ENCODE peak calls at places on chromosomes 7 and 10, in four cellular contexts. E, B, K and J are unnamed samples.
A peak's percentile ranks its signal among the peaks of the same experiment; 100 is the strongest.

GRCh38 chr10:96996275-96996980 is 164.3 kb downstream of the LCOR start:
- DNase-seq in E (no peak), B (no peak), K (no peak), J (no peak)

GRCh38 chr10:70742537-70743429 is 42.4 kb downstream of the TBATA start:
- DNase-seq in E (no peak), B (no peak), K (peak; percentile 80), J (no peak)

GRCh38 chr10:120828940-120829339 is 22.2 kb upstream of the WDR11 start:
- DNase-seq in E (no peak), B (no peak), K (no peak), J (no peak)

GRCh38 chr7:150993511-150993910 is 2.7 kb downstream of the NOS3 start:
- DNase-seq in E (no peak), B (no peak), K (no peak), J (no peak)

GRCh38 chr10:69716711-69717560 is 84.8 kb upstream of the COL13A1 start:
- DNase-seq in E (no peak), B (peak; percentile 22), K (no peak), J (peak; percentile 51)

GRCh38 chr10:122181055-122181732 is 89.9 kb upstream of the BTBD16 start:
- DNase-seq in E (no peak), B (no peak), K (peak; percentile 18), J (no peak)

GRCh38 chr7:151310578-151310977 is 31.0 kb upstream of the NUB1 start:
- DNase-seq in E (no peak), B (no peak), K (no peak), J (no peak)

GRCh38 chr7:97734255-97734654 is 2.4 kb downstream of the TAC1 start:
- DNase-seq in E (no peak), B (no peak), K (no peak), J (no peak)

GRCh38 chr7:147305827-147306226 is 1189.2 kb downstream of the CNTNAP2 start:
- DNase-seq in E (no peak), B (no peak), K (no peak), J (no peak)

DNA sequence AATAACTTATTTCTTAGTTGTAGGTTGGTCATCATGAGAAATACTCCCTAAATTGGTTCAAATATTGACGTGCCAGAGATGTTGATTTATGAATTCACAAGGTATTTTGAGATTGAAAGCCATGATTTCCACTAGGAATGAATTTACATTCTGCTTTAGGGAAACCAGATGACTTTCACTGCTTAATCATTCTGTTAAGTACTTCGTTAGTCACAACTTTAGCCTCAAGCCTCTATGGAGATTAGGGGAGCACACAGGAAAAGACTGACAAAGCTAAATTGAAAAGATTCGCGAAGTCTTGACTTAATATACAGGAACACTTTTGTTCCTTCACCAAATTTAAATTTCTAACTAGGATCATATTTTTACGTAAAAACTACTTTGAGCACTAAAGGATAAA is 250.4 kb upstream of the CACNA2D1 start:
- DNase-seq in E (peak; percentile 48), B (no peak), K (no peak), J (no peak)
- H3K27ac ChIP-seq in E (peak overlapping the region; percentile 80), B (no peak overlapping the region), K (no peak overlapping the region), J (no peak overlapping the region)

DNA sequence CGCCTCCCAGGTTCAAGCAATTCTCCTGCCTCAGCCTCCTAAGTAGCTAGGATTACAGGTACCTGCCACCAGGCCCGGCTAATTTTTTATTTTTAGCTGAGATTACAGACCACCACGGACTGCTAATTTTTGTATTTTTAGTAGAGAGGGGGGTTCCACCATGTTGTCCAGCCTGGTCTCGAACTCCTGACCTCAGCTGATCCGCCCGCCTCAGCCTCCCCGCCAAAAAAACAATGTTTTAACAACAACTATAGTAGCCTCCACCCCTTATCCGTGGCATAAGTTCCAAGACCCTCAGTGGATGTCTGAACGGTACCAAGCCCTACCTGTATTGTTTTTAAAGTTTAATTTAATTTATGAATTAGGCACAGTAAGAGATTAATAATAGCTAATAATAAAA is 48.2 kb downstream of the GNA12 start:
- DNase-seq in E (no peak), B (no peak), K (no peak), J (no peak)
- H3K4me3 ChIP-seq in E (no peak overlapping the region), B (no peak overlapping the region), K (peak overlapping the region; percentile 12), J (peak overlapping the region; percentile 8)

DNA sequence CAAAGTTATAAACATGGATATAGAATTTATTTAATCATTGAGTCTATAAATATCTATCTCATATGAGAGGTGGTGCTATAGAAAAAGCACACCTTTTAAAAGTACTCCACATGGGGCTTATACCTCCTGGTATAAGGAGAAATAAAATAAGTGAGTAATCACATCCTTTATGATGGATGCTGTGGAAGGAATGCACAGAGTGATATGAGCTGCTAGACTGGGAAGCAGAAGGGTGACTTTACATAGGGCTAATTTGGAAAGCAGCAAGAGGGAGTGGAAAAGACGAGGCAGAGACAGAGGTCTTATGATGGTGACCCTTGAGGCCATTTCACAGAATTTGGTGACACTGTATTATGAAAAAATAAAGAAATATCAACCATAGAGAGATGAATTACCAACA is 59.4 kb upstream of the AHR start:
- DNase-seq in E (no peak), B (no peak), K (no peak), J (no peak)
- H3K27ac ChIP-seq in E (no peak overlapping the region), B (no peak overlapping the region), K (no peak overlapping the region), J (no peak overlapping the region)

GRCh38 chr7:128915271-128915819 is 4.8 kb upstream of the KCP start:
- DNase-seq in E (no peak), B (no peak), K (no peak), J (peak; percentile 6)
- H3K4me3 ChIP-seq in E (no peak overlapping the region), B (no peak overlapping the region), K (no peak overlapping the region), J (peak overlapping the region; percentile 8)

DNA sequence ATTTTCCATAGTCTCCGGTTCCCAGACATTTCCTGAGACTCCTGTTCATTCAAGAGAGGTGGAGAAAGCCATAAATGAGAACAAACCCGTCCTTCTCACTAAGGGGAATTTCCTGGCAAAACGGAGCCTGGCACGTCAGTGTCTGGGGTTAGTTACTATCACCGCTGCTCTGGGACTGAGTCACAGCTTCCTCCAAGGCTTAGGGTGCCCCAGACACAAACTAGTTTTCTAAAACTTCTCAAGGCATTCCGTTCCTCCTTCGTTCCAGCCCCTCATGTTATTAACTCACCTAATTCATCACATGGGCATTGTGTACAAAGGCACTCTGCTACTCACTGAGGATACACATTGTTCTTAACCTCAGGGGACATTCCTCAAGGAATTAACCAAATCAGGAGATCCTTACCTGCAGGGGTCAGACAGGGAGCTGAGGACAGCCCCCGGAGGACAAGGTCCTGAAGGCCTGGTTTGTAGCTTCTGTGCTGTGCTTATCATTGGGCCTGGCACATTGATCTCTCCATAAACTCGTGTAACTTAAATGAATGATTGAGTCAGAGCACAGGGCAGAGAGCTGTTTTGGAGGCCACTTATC is 103.0 kb upstream of the KLF6 start:
- DNase-seq in E (no peak), B (no peak), K (peak; percentile 57), J (no peak)
- H3K27ac ChIP-seq in E (no peak overlapping the region), B (peak overlapping the region; percentile 53), K (peak overlapping the region; percentile 81), J (no peak overlapping the region)

DNA sequence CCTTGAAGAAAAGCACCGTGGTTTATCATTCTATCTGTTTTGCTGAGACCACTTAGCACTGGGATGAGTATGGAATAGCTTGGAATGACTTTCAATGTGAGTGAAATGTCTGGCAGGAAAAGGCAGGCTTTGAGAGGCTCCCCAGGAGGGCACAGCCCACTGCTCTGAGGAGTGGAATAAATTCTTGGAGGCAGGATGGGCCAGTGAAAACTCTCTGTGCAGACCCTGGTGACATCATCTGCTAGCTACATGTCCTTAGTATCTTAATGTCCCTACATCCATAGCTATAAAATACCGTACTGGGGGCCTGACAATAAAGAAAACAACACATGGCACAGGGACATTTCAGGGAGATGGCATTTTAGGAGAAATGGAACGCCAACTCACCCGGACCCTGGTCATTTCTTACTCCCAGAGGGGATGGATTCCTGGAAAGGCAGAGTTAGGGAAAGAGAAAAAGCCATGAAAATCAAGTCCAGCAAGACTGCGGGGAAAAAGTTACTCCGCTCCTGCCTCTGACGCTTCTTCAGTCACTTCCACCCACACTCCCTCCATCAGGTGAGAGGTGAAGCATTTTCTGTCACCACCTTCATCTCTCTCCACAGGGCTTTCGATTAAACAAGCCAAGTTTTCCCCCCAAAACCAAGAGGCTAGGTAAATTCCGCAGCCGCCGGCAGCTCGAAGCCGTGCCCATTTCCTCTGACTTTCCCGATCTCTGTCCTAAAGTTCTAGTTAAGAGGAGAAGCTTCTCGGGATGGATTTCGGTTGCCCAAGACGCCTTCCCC is 974 bp downstream of the ZNF239 start:
- DNase-seq in E (no peak), B (peak; percentile 8), K (no peak), J (no peak)
- H3K4me3 ChIP-seq in E (peak overlapping the region; percentile 74), B (peak overlapping the region; percentile 63), K (peak overlapping the region; percentile 68), J (peak overlapping the region; percentile 70)

GRCh38 chr7:105654095-105654686 is 72.9 kb upstream of the EFCAB10 start:
- DNase-seq in E (no peak), B (no peak), K (no peak), J (no peak)

GRCh38 chr7:105652359-105652993 is 71.2 kb upstream of the EFCAB10 start:
- DNase-seq in E (no peak), B (peak; percentile 51), K (peak; percentile 55), J (peak; percentile 85)

GRCh38 chr7:105651798-105652197 is 70.5 kb upstream of the EFCAB10 start:
- DNase-seq in E (no peak), B (no peak), K (no peak), J (no peak)

GRCh38 chr7:105654994-105655900 is 74.0 kb upstream of the EFCAB10 start:
- DNase-seq in E (no peak), B (no peak), K (peak; percentile 21), J (no peak)

GRCh38 chr7:105653441-105654005 is 72.2 kb upstream of the EFCAB10 start:
- DNase-seq in E (no peak), B (no peak), K (no peak), J (no peak)
- H3K27ac ChIP-seq in E (no peak overlapping the region), B (no peak overlapping the region), K (no peak overlapping the region), J (no peak overlapping the region)

GRCh38 chr10:10471758-10472157 is 545.9 kb upstream of the CELF2 start:
- DNase-seq in E (no peak), B (no peak), K (no peak), J (no peak)
- H3K4me3 ChIP-seq in E (no peak overlapping the region), B (no peak overlapping the region), K (no peak overlapping the region), J (no peak overlapping the region)